ENCODE peak calls at places on chromosomes 16 and 17, in seven cellular contexts. Y is left lung, E is A673, K is left ventricle myocardium inferior, P is body of pancreas, Z is upper lobe of right lung, U is A549. O is an unnamed sample. For H3K4me1, the result is how much of the 10 kb centered on the place peaks cover.

GRCh38 chr16:81623365-81624102 is 155.6 kb upstream of the PLCG2 start:
- DNase-seq in Y (no peak), E (peak), K (no peak), P (no peak), Z (no peak), U (peak), O (no peak)

GRCh38 chr17:43900858-43901754 is 6.2 kb downstream of the MPP2 start:
- DNase-seq in Y (no peak), E (no peak), K (no peak), P (no peak), Z (no peak), U (peak), O (no peak)

GRCh38 chr16:7038475-7038874 is 294.2 kb upstream of the RBFOX1 start:
- DNase-seq in Y (no peak), E (no peak), K (no peak), P (no peak), Z (no peak), U (no peak), O (no peak)

GRCh38 chr16:54140057-54140787 is 146.4 kb downstream of the IRX3 start:
- DNase-seq in Y (no peak), E (peak), K (no peak), P (no peak), Z (no peak), U (no peak), O (no peak)

GRCh38 chr16:89015271-89015859 is 38.4 kb upstream of the CBFA2T3 start:
- DNase-seq in Y (no peak), E (no peak), K (peak), P (no peak), Z (peak), U (no peak), O (no peak)

GRCh38 chr17:11384131-11384530 is 143.1 kb downstream of the SHISA6 start:
- DNase-seq in Y (no peak), E (peak), K (no peak), P (no peak), Z (no peak), U (no peak), O (no peak)

GRCh38 chr17:75617218-75617617 is 16.0 kb upstream of the SMIM5 start:
- DNase-seq in Y (no peak), E (no peak), K (no peak), P (no peak), Z (no peak), U (no peak), O (no peak)

GRCh38 chr17:55931448-55931847 is 180.6 kb downstream of the PCTP start:
- DNase-seq in Y (no peak), E (no peak), K (no peak), P (no peak), Z (no peak), U (no peak), O (no peak)

GRCh38 chr17:82681547-82681946 is 17.0 kb downstream of the RAB40B start:
- DNase-seq in Y (no peak), E (no peak), K (no peak), P (no peak), Z (no peak), U (no peak), O (no peak)
- TF ChIP-seq CTCF in Y (no peak), E (no peak), K (no peak), P (no peak), Z (no peak), U (no peak), O (no peak)

DNA sequence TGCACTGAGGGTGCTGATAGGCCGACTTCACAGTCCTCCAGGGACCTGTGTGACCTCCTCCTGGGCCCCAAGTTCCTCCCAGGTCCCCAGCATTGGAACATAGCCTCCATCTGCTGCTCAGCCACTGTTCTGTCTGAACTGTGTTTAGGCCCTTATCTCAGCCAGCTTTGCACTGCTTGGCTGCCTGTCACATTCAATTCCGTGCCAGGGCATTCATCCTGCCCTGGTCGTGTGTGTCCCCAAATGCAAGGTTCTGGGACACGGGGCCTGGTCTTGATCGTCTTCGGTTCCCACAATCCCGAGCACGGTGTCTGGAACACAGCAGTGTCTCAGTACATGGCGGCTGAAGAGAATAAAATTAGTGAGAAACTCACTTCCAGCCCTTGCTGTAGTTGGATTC is 69.9 kb upstream of the NFAT5 start:
- DNase-seq in Y (no peak), E (no peak), K (peak), P (no peak), Z (no peak), U (no peak), O (no peak)
- H3K4me1 ChIP-seq in Y (under half), E (under half), K (under half), P (under half), Z (under half), U (under half), O (under half)

DNA sequence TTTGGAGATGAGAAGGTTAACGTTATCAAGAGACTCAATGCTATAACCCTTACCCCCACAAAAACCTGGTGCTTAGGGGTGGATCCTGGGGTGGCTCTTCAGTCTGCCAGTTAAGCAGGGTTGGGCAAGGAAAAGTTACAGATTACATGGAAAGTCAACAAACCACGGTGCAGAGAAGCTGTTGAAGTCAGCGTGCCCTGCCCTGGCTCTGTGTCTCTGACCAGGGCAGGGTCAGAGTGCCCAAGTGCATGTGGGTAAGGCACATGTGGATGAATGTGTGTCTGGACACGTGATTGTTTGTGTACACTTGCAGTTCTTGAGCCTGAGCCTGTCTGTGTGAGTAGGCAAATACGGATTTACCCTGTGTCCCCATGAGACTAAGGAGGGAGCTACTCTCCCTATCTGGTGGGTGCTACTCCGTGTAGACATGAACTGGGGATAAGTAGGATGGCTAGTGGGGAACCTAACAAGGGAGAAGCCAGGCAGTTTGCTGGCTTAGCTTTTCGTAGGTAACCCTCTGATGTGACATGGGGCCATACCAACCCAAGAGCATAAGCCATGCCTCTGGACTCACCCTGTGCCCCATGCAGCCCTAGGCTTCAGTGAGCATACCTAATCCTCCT is 5.5 kb downstream of the IGFBP4 start:
- DNase-seq in Y (peak), E (no peak), K (no peak), P (peak), Z (peak), U (no peak), O (no peak)
- H3K27ac ChIP-seq in Y (peak), E (no peak), K (peak), P (peak), Z (peak), U (peak), O (peak)

DNA sequence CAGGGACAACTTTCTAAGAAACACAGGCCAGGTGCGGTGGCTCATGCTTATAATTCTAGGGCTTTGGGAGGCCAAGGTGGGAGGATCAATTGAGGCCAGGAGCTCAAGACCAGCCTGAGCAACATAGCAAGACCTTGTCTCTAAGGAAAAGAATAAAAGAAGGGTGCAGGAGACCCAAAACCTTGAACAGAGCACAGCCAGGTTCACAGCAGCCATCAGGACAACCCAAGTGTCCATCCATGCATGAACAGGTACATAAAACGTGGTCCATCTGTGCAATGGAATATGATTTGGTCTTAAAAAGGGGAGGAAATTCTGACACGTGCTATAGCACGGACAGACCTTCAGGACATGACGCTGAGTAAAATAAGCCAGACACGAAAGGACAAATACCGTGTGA is 91.0 kb downstream of the PGS1 start:
- DNase-seq in Y (no peak), E (no peak), K (no peak), P (no peak), Z (no peak), U (no peak), O (no peak)
- TF ChIP-seq CTCF in Y (no peak), E (no peak), K (no peak), P (no peak), Z (no peak), U (no peak), O (no peak)

GRCh38 chr17:42001729-42002128 is 15.5 kb downstream of the DNAJC7 start:
- DNase-seq in Y (no peak), E (no peak), K (no peak), P (no peak), Z (no peak), U (no peak), O (no peak)

GRCh38 chr17:42000399-42001076 is 16.7 kb downstream of the DNAJC7 start:
- DNase-seq in Y (no peak), E (no peak), K (no peak), P (no peak), Z (no peak), U (no peak), O (no peak)

GRCh38 chr17:41992576-41992975 is 24.7 kb downstream of the DNAJC7 start:
- DNase-seq in Y (no peak), E (no peak), K (no peak), P (no peak), Z (no peak), U (no peak), O (no peak)

GRCh38 chr17:41998497-41998896 is 18.7 kb downstream of the DNAJC7 start:
- DNase-seq in Y (no peak), E (no peak), K (no peak), P (no peak), Z (no peak), U (no peak), O (no peak)

DNA sequence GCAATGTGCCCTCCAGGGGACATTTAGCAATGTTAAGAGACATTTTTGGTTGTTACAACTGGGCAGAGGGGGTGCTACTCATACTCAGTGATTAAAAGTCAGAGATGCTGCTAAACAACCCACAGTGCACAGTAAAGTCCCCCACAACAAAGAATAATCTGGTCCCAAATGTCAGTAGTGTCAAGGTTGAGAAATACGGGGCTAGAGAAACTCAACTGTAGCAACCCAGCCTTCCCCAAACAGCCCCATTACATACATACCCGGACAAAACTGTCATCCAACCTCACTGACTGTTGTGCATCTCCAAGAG is 20.4 kb downstream of the DNAJC7 start:
- DNase-seq in Y (no peak), E (no peak), K (no peak), P (no peak), Z (no peak), U (no peak), O (no peak)
- H3K4me1 ChIP-seq in Y (under half), E (under half), K (under half), P (under half), Z (under half), U (under half), O (under half)

DNA sequence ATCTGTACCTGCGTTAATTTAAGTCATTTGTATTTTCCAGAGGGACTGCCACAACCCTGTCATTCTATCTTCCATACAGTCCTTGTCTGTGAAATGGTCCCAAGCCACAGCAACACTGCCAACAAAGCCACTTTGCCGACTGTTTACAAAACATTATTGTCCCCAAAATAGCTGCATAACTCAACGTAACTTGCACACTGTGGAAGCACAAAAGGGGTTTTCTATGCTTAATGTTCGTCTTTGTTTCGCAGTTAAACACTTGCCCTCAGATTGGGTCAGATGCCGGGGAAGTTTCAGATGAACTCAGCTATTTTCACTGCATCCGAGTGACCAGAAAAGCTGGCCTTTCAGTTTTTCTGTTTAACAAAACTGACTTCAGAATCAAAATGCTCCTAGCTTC is 4.6 kb downstream of the SEC14L5 start:
- DNase-seq in Y (no peak), E (no peak), K (no peak), P (no peak), Z (no peak), U (no peak), O (no peak)
- H3K27ac ChIP-seq in Y (no peak), E (no peak), K (no peak), P (no peak), Z (no peak), U (no peak), O (peak)

DNA sequence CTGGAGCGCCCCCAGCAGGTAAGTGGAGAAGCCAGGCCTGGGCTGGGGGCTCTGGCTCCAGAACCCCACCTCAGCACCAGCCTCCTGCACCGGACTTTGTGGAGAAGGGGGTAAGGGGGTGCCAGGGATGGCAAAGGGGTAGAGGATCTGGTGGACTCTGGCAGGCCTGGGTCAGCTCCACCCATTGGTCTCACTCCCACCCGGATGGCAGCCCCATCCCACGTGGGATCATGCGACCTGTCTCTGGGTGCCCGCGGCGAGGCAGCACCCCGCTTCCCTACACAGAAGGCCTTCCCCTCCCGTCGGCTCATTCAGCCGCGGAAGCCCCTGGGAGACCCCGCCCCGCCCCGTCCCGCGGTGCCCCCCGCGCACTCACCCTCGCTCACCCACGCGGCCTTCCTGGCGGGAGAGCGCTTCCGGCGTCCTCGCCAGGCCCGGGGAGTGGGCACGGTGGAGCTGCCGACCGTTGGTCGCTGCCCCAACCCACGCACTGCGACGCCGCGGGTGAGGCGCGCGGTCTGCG is 498 bp upstream of the PLEKHG4 start:
- DNase-seq in Y (no peak), E (no peak), K (no peak), P (peak), Z (no peak), U (peak), O (no peak)
- TF ChIP-seq CTCF in Y (no peak), E (peak), K (no peak), P (no peak), Z (peak), U (no peak), O (no peak)

O was measured in tibial nerve.